ENCODE peak calls at places on chromosomes 4 and X, in seven cellular contexts. R, I, L, K, O, J and B are unnamed samples. For H4K20me1 and H3F3A, the result is how much of the 10 kb centered on the place peaks cover.

GRCh38 chr4:52588771-52589591 is 70.1 kb downstream of the USP46 start:
- DNase-seq in R (no peak), I (peak), L (no peak), K (no peak), O (no peak), J (no peak), B (no peak)

GRCh38 chrX:11557120-11557519 is 108.6 kb downstream of the ARHGAP6 start:
- DNase-seq in R (peak), I (peak), L (peak), K (no peak), O (no peak), J (no peak), B (no peak)

GRCh38 chr4:20676773-20677172 is 23.5 kb upstream of the PACRGL start:
- DNase-seq in R (no peak), I (no peak), L (no peak), K (no peak), O (no peak), J (peak), B (peak)

GRCh38 chr4:128358231-128358902 is 70.8 kb upstream of the PGRMC2 start:
- DNase-seq in R (no peak), I (peak), L (no peak), K (no peak), O (no peak), J (no peak), B (no peak)

GRCh38 chr4:78862314-78862737 is 76.9 kb downstream of the PAQR3 start:
- DNase-seq in R (no peak), I (no peak), L (no peak), K (no peak), O (no peak), J (no peak), B (no peak)

GRCh38 chrX:153845842-153846241 is 15.5 kb upstream of the PDZD4 start:
- DNase-seq in R (no peak), I (no peak), L (no peak), K (no peak), O (no peak), J (peak), B (no peak)

GRCh38 chrX:134544614-134545255 is 84.8 kb downstream of the HPRT1 start:
- DNase-seq in R (no peak), I (no peak), L (no peak), K (no peak), O (peak), J (peak), B (peak)

GRCh38 chr4:101458473-101458872 is 111.1 kb upstream of the PPP3CA start:
- DNase-seq in R (no peak), I (no peak), L (no peak), K (no peak), O (no peak), J (no peak), B (no peak)

GRCh38 chrX:65575024-65575423 is 40.4 kb upstream of the LAS1L start:
- DNase-seq in R (peak), I (peak), L (no peak), K (no peak), O (no peak), J (no peak), B (no peak)

GRCh38 chr4:73816814-73817213 is 19.7 kb upstream of the CXCL6 start:
- DNase-seq in R (peak), I (peak), L (peak), K (peak), O (no peak), J (no peak), B (no peak)

GRCh38 chr4:125091031-125091540 is 223.7 kb upstream of the FAT4 start:
- DNase-seq in R (no peak), I (no peak), L (no peak), K (no peak), O (no peak), J (no peak), B (no peak)

GRCh38 chr4:186999676-187000075 is 276.0 kb upstream of the FAT1 start:
- DNase-seq in R (no peak), I (peak), L (no peak), K (no peak), O (no peak), J (no peak), B (no peak)

DNA sequence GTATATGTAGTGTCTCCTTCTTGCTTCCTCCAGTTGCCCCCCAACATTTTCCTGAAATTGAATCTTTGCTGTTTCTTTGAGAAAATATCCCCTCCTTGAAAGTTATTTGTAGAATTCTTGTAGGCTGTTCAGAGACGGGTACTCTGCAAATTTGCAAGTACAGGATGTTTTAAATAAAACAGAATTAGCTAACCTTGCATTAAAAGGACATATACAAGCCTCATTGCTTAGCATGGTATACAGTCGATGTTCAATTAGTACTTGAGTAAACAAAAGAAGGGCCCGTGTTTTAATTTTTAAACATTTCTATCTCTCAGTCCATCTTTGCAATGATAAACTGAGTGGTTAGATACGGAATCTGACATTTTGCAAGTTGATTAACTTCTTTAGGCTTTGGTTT is 50.8 kb downstream of the RAPGEF2 start:
- DNase-seq in R (no peak), I (no peak), L (no peak), K (no peak), O (no peak), J (no peak), B (no peak)
- H4K20me1 ChIP-seq in R (under half), I (under half), L (under half), K (under half), O (half or more), J (under half), B (under half)

DNA sequence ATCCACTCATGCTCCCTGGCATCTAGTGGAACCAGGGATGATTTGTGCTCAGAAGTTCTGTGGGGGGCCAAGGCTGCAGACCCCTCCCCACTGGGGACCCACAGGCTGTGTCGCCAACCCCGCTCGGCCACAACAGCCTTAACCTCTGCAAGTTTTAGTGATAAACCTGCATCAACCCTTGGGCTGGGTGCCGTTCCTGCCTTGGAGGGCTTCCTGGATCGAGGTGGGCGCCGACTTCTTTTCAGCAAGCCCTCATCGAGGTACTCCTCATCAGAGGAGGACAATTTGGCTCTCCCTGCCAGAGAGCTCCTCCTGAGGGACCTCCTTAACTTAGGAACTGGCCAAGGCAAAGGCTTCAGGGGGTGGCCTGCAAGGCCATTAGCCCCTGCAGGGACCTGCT is 1.9 kb downstream of the SOWAHB start:
- DNase-seq in R (no peak), I (no peak), L (no peak), K (no peak), O (no peak), J (no peak), B (no peak)
- H3K4me3 ChIP-seq in R (no peak), I (no peak), L (peak), K (no peak), O (no peak), J (peak), B (no peak)

DNA sequence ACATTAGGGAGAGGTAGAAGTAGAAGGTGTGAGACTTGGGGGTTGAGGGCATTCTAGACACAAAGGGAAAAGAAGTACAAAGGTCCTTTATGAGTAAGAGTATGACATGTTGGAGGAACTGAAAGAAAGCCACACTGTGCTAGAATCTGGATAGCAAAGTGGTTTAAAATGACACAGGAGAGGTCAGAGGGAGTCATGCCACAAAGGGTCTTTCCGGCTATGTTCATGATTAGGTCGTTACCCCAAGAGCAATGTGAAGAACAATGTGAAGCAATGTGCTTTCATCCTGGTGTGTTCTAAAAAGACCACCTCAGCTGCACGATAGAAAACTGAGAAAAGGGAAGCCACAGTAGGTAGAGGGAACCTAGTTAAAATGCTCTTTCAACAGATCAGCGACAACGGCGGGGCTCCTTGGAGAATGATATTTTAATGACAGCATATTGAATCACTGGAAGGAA is 29.2 kb downstream of the SMIM14 start:
- DNase-seq in R (peak), I (no peak), L (no peak), K (no peak), O (no peak), J (no peak), B (no peak)
- H3F3A ChIP-seq in R (under half), I (under half), L (under half), K (under half), O (under half), J (under half), B (under half)

DNA sequence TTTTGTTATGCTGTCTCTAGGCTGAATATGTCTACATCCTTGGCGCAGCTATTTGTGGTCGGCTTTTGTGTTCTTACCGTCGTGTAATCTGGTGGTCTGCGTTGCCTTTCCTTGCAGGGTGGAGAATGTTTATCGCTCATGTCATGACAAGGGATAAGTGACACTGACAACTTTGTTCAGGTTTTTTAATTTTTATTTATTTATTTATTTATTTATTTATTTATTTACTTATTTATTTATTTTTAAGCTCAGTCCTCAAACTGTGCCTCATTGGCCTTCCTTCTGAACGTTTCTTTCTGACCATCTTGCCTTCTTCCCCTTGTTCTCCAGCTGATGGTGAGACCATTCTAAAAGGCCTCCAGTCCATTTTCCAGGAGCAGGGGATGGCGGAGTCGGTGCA is 26.4 kb downstream of the SMS start:
- DNase-seq in R (no peak), I (no peak), L (no peak), K (no peak), O (no peak), J (no peak), B (no peak)
- H4K20me1 ChIP-seq in R (under half), I (under half), L (under half), K (under half), O (half or more), J (under half), B (under half)

GRCh38 chr4:16890651-16891050 is 7.8 kb downstream of the LDB2 start:
- DNase-seq in R (no peak), I (no peak), L (no peak), K (no peak), O (no peak), J (peak), B (no peak)
- H3K4me3 ChIP-seq in R (no peak), I (no peak), L (no peak), K (no peak), O (no peak), J (no peak), B (no peak)